ENCODE peak calls at places on chromosomes 3 and 15, in five cellular contexts. K is uterus, Y is ovary, C is transverse colon, L is IMR-90. J is an unnamed sample. For H3K4me1, the result is how much of the 10 kb centered on the place peaks cover.

GRCh38 chr15:34241376-34242350 is 16.8 kb downstream of the EMC4 start:
- DNase-seq in C (peak), Y (no peak), L (peak), K (no peak), J (no peak)

GRCh38 chr3:108234387-108234957 is 12.2 kb upstream of the IFT57 start:
- DNase-seq in C (no peak), L (no peak), Y (no peak), K (no peak), J (no peak)

GRCh38 chr3:127044996-127045395 is 62.1 kb downstream of the PLXNA1 start:
- DNase-seq in C (no peak), K (no peak), L (peak), Y (no peak), J (peak)

GRCh38 chr15:50418041-50418583 is 6.1 kb upstream of the USP8 start:
- DNase-seq in C (no peak), Y (no peak), K (no peak), L (no peak), J (no peak)

GRCh38 chr3:195910499-195910845 is 2.1 kb upstream of the TNK2 start:
- DNase-seq in K (no peak), Y (no peak), C (no peak), L (no peak), J (no peak)

GRCh38 chr3:39447637-39448483 is 19.6 kb upstream of the MOBP start:
- DNase-seq in Y (peak), K (peak), L (peak), C (peak), J (peak)

GRCh38 chr15:91491131-91491950 is 362.2 kb upstream of the SLCO3A1 start:
- DNase-seq in Y (no peak), L (peak), K (no peak), C (no peak), J (no peak)

GRCh38 chr3:58535531-58536500 is 1.2 kb downstream of the ACOX2 start:
- DNase-seq in C (peak), K (peak), L (no peak), Y (peak), J (peak)

GRCh38 chr3:76134166-76134565 is 348.8 kb upstream of the ZNF717 start:
- DNase-seq in L (peak), K (no peak), Y (no peak), C (no peak), J (no peak)

GRCh38 chr15:70562906-70563305 is 200.5 kb downstream of the UACA start:
- DNase-seq in Y (no peak), C (no peak), L (no peak), K (no peak), J (no peak)

GRCh38 chr3:106635271-106635670 is 742.0 kb upstream of the CCDC54 start:
- DNase-seq in L (peak), Y (no peak), K (no peak), C (no peak), J (no peak)

GRCh38 chr3:142709207-142709606 is 14.6 kb upstream of the TRPC1 start:
- DNase-seq in K (no peak), Y (no peak), C (no peak), L (no peak), J (no peak)

GRCh38 chr3:32816439-32817194 is 1.2 kb upstream of the TRIM71 start:
- DNase-seq in Y (no peak), K (no peak), L (no peak), C (no peak), J (no peak)

GRCh38 chr15:67109141-67110034 is 44.0 kb downstream of the SMAD3 start:
- DNase-seq in C (peak), Y (peak), L (peak), K (peak), J (peak)

GRCh38 chr3:188282871-188283270 is 128.9 kb downstream of the LPP start:
- DNase-seq in Y (no peak), C (no peak), K (no peak), L (no peak), J (no peak)

GRCh38 chr3:10763248-10763620 is 52.8 kb upstream of the SLC6A11 start:
- DNase-seq in Y (no peak), L (no peak), C (no peak), K (no peak), J (no peak)

GRCh38 chr3:98846101-98846500 is 55.4 kb downstream of the DCBLD2 start:
- DNase-seq in Y (no peak), K (no peak), L (peak), C (no peak), J (no peak)

GRCh38 chr15:62112616-62113593 is 46.1 kb downstream of the C2CD4A start:
- DNase-seq in L (peak), K (no peak), Y (no peak), C (peak), J (peak)

GRCh38 chr3:126434931-126435411 is 40.3 kb downstream of the CFAP100 start:
- DNase-seq in Y (no peak), C (no peak), K (no peak), L (no peak), J (no peak)

GRCh38 chr15:66459818-66460615 is 37.5 kb downstream of the SNAPC5 start:
- DNase-seq in L (peak), Y (no peak), K (no peak), C (no peak), J (no peak)

GRCh38 chr3:21543380-21544075 is 207.5 kb downstream of the ZNF385D start:
- DNase-seq in C (no peak), K (no peak), Y (no peak), L (no peak), J (no peak)

GRCh38 chr3:135908737-135909136 is 56.8 kb upstream of the PPP2R3A start:
- DNase-seq in C (no peak), Y (no peak), K (no peak), L (no peak), J (no peak)

GRCh38 chr3:135907422-135908165 is 57.9 kb upstream of the PPP2R3A start:
- DNase-seq in Y (no peak), K (no peak), C (no peak), L (no peak), J (no peak)

GRCh38 chr3:135908225-135908624 is 57.3 kb upstream of the PPP2R3A start:
- DNase-seq in K (no peak), C (no peak), Y (no peak), L (peak), J (no peak)

GRCh38 chr3:135911106-135911505 is 54.4 kb upstream of the PPP2R3A start:
- DNase-seq in K (no peak), L (peak), Y (no peak), C (no peak), J (no peak)

DNA sequence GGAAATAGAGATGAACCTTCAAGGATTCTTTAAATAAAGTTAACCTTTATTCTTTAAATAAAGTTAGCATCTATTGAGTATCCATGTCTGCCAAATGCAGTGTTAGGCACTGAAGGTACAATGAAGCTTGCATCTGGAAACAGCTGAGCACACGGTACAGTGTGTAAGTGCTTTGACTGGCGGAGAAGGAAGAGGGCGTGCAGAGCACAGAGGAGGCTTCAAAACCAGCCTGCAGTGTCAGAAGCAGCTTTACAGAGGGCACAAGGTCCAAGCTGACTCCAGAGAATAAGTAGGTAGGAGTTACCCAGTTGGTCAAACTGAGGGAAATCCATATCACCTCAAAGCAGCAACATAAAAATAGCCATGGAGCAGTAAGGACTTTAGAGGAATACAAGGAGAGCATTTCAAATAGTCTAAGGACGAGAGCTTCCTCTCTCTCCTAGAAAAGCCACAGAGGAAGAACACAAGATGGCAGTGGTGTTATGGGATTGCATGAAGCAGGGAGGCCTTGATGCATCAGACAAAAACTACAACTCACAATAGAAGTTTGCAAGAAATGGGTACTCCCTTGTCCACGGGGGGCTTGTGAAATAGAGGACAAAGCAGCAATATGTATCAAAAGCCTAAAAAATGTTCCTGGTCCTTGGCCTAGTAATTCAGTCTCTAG is 60.3 kb upstream of the PPP2R3A start:
- DNase-seq in K (no peak), L (peak), Y (no peak), C (no peak), J (no peak)
- TF ChIP-seq CTCF in K (no peak), L (peak), Y (no peak), C (no peak), J (no peak)

GRCh38 chr15:39587910-39588530 is 7.1 kb downstream of the THBS1 start:
- DNase-seq in K (no peak), C (peak), L (peak), Y (peak), J (no peak)
- TF ChIP-seq POLR2A in K (no peak), C (no peak), L (peak), Y (no peak), J (no peak)

GRCh38 chr15:61016087-61016486 is 213.0 kb downstream of the RORA start:
- DNase-seq in Y (no peak), L (no peak), C (no peak), K (no peak), J (no peak)
- H3K4me1 ChIP-seq in Y (under half), L (under half), C (under half), K (under half), J (under half)

DNA sequence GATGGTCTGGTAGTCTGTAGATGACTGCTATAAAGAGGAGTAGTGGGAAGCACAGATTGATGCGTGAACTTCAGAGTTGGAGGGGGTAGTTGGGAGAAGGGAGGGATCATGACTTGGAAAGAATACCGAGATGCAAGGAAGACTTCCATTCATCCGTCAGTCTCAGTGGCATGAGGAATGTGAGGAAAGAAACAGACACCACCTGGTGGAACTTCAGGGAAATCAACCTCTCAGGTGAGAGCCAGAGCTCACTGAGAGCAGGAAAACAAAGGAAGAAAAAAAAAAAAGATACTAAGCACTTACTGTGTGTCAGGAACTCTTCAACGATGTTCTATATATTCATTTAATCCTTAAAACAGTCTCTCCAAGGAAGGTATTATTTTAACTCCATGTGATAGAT is 172.4 kb downstream of the OXSM start:
- DNase-seq in Y (no peak), K (no peak), L (no peak), C (no peak), J (no peak)
- TF ChIP-seq CTCF in Y (no peak), K (no peak), L (no peak), C (no peak), J (no peak)

GRCh38 chr15:83943849-83944404 is 290.0 kb downstream of the ADAMTSL3 start:
- DNase-seq in Y (no peak), K (no peak), L (peak), C (no peak), J (no peak)
- TF ChIP-seq POLR2A in Y (no peak), K (no peak), L (no peak), C (no peak), J (no peak)

GRCh38 chr15:31077181-31077580 is 24.3 kb downstream of the TRPM1 start:
- DNase-seq in C (peak), Y (no peak), K (no peak), L (no peak), J (no peak)
- H3K4me1 ChIP-seq in C (under half), Y (under half), K (under half), L (under half), J (under half)

GRCh38 chr3:150830094-150830681 is 67.2 kb upstream of the SIAH2 start:
- DNase-seq in C (no peak), K (no peak), Y (no peak), L (no peak), J (no peak)
- TF ChIP-seq CTCF in C (no peak), K (no peak), Y (no peak), L (no peak), J (no peak)

J was measured in adrenal gland.